ENCODE peak calls at places on chromosomes 4 and X, in eight cellular contexts. R is BJ; P is EL; V is stimulated activated CD4-positive, alpha-beta T cell treated with anti-CD3 and anti-CD28 coated beads, Interleukin-4, amount 100 ng/mL, for 48 hours; W is osteoblast; E is cerebellar cortex; Z is occipital lobe; X is activated gamma-delta T cell treated with Interleukin-2 at 50 U/mL for 16 hours. T is an unnamed sample.

GRCh38 chrX:38806875-38807601 is 5.8 kb downstream of the MID1IP1 start:
- DNase-seq in Z (no peak), V (no peak), W (no peak), R (no peak), X (no peak), E (no peak), P (no peak), T (no peak)

GRCh38 chrX:10483191-10483808 is 137.1 kb downstream of the MID1 start:
- DNase-seq in E (no peak), P (no peak), V (no peak), Z (no peak), W (no peak), R (no peak), X (no peak), T (no peak)

GRCh38 chrX:8907678-8908077 is 106.5 kb upstream of the FAM9A start:
- DNase-seq in V (no peak), P (no peak), Z (no peak), X (no peak), E (no peak), W (no peak), R (no peak), T (no peak)

GRCh38 chrX:151974336-151975227 is at the start of gene GABRE:
- DNase-seq in P (peak), R (no peak), X (no peak), V (no peak), E (no peak), Z (no peak), W (peak), T (no peak)

GRCh38 chrX:111098874-111099273 is 2.9 kb downstream of the PAK3 start:
- DNase-seq in X (peak), V (peak), R (no peak), E (peak), P (peak), W (peak), Z (peak), T (no peak)

GRCh38 chr4:140168474-140168873 is 14.5 kb upstream of the MAML3 start:
- DNase-seq in R (no peak), E (no peak), W (peak), X (no peak), P (no peak), Z (no peak), V (no peak), T (no peak)

GRCh38 chrX:118181030-118181429 is 64.4 kb upstream of the KLHL13 start:
- DNase-seq in P (no peak), E (no peak), R (no peak), W (no peak), Z (no peak), V (no peak), X (no peak), T (no peak)

GRCh38 chr4:114927881-114928280 is 185.5 kb downstream of the NDST4 start:
- DNase-seq in V (no peak), Z (no peak), W (no peak), E (no peak), R (no peak), P (no peak), X (no peak), T (no peak)

GRCh38 chr4:37014584-37014983 is 230.0 kb upstream of the NWD2 start:
- DNase-seq in X (no peak), R (no peak), E (no peak), V (no peak), P (no peak), W (no peak), Z (no peak), T (no peak)

GRCh38 chr4:165972747-165973146 is 99.7 kb downstream of the TLL1 start:
- DNase-seq in Z (no peak), W (peak), P (peak), R (no peak), X (no peak), E (no peak), V (no peak), T (no peak)

GRCh38 chr4:38889143-38889542 is 21.5 kb downstream of the FAM114A1 start:
- DNase-seq in P (peak), R (peak), V (no peak), W (peak), X (no peak), E (no peak), Z (no peak), T (no peak)

GRCh38 chrX:137771537-137771936 is 205.6 kb downstream of the ZIC3 start:
- DNase-seq in X (no peak), Z (no peak), E (no peak), V (no peak), R (no peak), W (no peak), P (no peak), T (no peak)

GRCh38 chr4:163528618-163529017 is 34.1 kb downstream of the TMA16 start:
- DNase-seq in R (no peak), V (no peak), W (no peak), P (no peak), X (no peak), Z (no peak), E (no peak), T (no peak)

GRCh38 chr4:157115613-157116340 is 39.8 kb downstream of the GLRB start:
- DNase-seq in W (no peak), V (no peak), E (no peak), Z (no peak), R (peak), P (peak), X (no peak), T (no peak)

GRCh38 chr4:8041868-8042267 is 102.2 kb upstream of the AFAP1 start:
- DNase-seq in X (no peak), E (no peak), Z (no peak), W (peak), R (no peak), P (no peak), V (no peak), T (no peak)

GRCh38 chrX:28709421-28709820 is 122.2 kb downstream of the IL1RAPL1 start:
- DNase-seq in E (no peak), W (no peak), X (no peak), R (no peak), Z (no peak), V (no peak), P (no peak), T (no peak)

GRCh38 chr4:2937146-2937857 is 25.9 kb downstream of the NOP14 start:
- DNase-seq in Z (no peak), P (no peak), X (no peak), W (peak), V (no peak), E (no peak), R (no peak), T (no peak)

GRCh38 chr4:152346979-152347378 is 188.9 kb downstream of the FBXW7 start:
- DNase-seq in X (no peak), P (no peak), E (no peak), R (no peak), W (no peak), Z (no peak), V (no peak), T (no peak)

GRCh38 chr4:141391771-141392170 is 171.1 kb downstream of the ZNF330 start:
- DNase-seq in W (no peak), X (no peak), V (no peak), P (peak), Z (no peak), R (no peak), E (no peak), T (no peak)

GRCh38 chr4:175386776-175387507 is 425.1 kb downstream of the GPM6A start:
- DNase-seq in R (no peak), P (no peak), V (no peak), E (no peak), X (no peak), Z (no peak), W (no peak), T (no peak)

GRCh38 chrX:68415289-68415688 is 18.0 kb downstream of the OPHN1 start:
- DNase-seq in P (peak), Z (no peak), E (peak), V (no peak), X (no peak), W (no peak), R (no peak), T (no peak)

GRCh38 chrX:39196192-39197102 is 395.2 kb downstream of the MID1IP1 start:
- DNase-seq in P (peak), R (no peak), W (no peak), Z (no peak), E (no peak), V (peak), X (peak), T (no peak)

GRCh38 chrX:132470830-132471229 is 18.0 kb downstream of the MBNL3 start:
- DNase-seq in P (no peak), W (no peak), X (no peak), V (no peak), R (no peak), Z (no peak), E (no peak), T (no peak)

GRCh38 chrX:17610788-17611187 is 126.5 kb upstream of the SCML1 start:
- DNase-seq in P (no peak), R (no peak), W (no peak), V (no peak), E (no peak), X (no peak), Z (no peak), T (no peak)

GRCh38 chr4:71537551-71538065 is 198.8 kb downstream of the SLC4A4 start:
- DNase-seq in X (no peak), W (no peak), V (no peak), Z (no peak), E (peak), R (no peak), P (no peak), T (no peak)

GRCh38 chrX:154714925-154715324 is 36.0 kb downstream of the GAB3 start:
- DNase-seq in E (peak), X (peak), Z (no peak), W (peak), P (peak), R (no peak), V (no peak), T (no peak)